ENCODE peak calls at places on chromosomes 7 and 10, in four cellular contexts. D, Y, O and U are unnamed samples.

GRCh38 chr7:36109013-36109627 is 43.9 kb upstream of the EEPD1 start:
- DNase-seq in D (no peak), Y (no peak), O (no peak), U (no peak)

GRCh38 chr7:121313793-121314676 is 14.8 kb upstream of the WNT16 start:
- DNase-seq in D (no peak), Y (no peak), O (peak; percentile 88), U (no peak)

GRCh38 chr7:48708635-48709034 is 215.7 kb upstream of the CDC14C start:
- DNase-seq in D (no peak), Y (no peak), O (no peak), U (peak; percentile 19)

GRCh38 chr7:128454808-128455555 is 696 bp upstream of the HILPDA start:
- DNase-seq in D (no peak), Y (no peak), O (no peak), U (no peak)

GRCh38 chr10:114042895-114043531 is 653 bp upstream of the ADRB1 start:
- DNase-seq in D (no peak), Y (no peak), O (peak; percentile 15), U (peak; percentile 70)

GRCh38 chr7:26293569-26294308 is 2.1 kb downstream of the SNX10 start:
- DNase-seq in D (no peak), Y (no peak), O (no peak), U (no peak)

GRCh38 chr7:145957160-145957890 is 159.3 kb upstream of the CNTNAP2 start:
- DNase-seq in D (no peak), Y (no peak), O (no peak), U (no peak)

GRCh38 chr7:103735377-103735776 is 254.1 kb downstream of the RELN start:
- DNase-seq in D (no peak), Y (peak; percentile 7), O (no peak), U (no peak)

GRCh38 chr7:32381024-32381601 is 109.1 kb downstream of the LSM5 start:
- DNase-seq in D (no peak), Y (no peak), O (no peak), U (no peak)
- TF ChIP-seq YY1 in D (no peak), Y (no peak), O (no peak), U (no peak)

GRCh38 chr7:29193316-29194205 is 1.0 kb upstream of the CHN2 start:
- DNase-seq in D (no peak), Y (no peak), O (no peak), U (no peak)

GRCh38 chr7:29192811-29193210 is 1.8 kb upstream of the CHN2 start:
- DNase-seq in D (no peak), Y (no peak), O (no peak), U (no peak)

GRCh38 chr7:29196191-29196590 is 1.6 kb downstream of the CHN2 start:
- DNase-seq in D (no peak), Y (no peak), O (no peak), U (no peak)

GRCh38 chr7:29194206-29194593 is 375 bp upstream of the CHN2 start:
- DNase-seq in D (no peak), Y (no peak), O (no peak), U (no peak)

GRCh38 chr7:29194594-29195417 is at the start of gene CHN2:
- DNase-seq in D (no peak), Y (peak; percentile 73), O (no peak), U (no peak)
- TF ChIP-seq YY1 in D (no peak), Y (peak; percentile 58), O (no peak), U (no peak)

DNA sequence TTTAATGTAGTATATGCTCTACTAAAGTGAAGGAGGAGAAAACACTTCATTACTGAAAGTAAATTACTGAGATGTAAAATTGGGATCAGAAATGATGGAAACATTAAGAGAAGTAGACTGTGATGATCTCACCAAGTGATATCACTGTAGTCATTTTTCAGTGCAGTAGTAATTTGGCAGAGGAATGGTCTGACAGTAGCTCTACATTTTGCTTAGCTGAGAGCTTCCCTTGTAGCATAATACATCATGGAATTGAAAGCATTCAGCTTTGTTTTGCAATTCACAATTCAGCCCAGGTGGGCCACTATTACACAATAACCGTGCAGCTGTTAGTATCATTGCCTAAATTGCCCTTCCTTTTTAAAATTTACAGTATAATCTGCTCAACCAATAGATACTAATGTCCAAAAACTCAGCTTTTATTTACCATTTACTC is 19.4 kb upstream of the CABCOCO1 start:
- DNase-seq in D (no peak), Y (no peak), O (no peak), U (no peak)
- TF ChIP-seq YY1 in D (no peak), Y (no peak), O (no peak), U (no peak)

DNA sequence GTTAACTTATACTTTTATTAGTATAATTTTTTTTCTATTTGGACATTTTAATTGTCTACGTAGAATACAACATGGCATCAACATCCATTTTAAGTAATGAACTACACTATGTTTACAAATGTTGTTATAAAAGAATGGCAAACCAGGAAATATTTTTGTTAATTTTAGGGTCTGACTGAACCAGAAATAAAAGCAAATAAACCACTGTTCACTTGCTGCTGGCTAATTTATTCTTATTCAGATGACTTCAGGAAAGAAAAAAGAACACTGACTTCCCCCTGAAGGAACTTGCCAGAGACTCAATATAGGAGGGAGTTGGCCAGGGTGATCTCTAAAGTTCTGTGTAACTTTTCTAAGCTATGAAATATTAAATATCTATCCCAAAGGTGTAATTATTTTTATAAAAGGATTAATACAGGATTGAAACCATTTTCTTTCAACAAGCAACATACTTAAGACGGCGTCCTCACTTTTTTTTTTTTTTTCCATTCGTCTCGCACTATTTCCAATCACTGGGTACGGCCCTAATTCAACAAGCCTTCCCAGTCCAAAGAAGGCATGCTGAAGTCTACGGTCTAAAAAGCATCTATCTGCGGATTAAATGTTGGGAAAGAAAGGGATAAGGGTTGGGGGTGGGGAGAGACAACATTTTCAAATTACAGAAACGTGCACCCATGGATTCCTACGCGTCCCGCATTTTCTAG is 1.1 kb downstream of the USP6NL start:
- DNase-seq in D (no peak), Y (no peak), O (no peak), U (no peak)
- TF ChIP-seq YY1 in D (no peak), Y (no peak), O (no peak), U (no peak)

GRCh38 chr10:43884516-43885105 is 235.9 kb upstream of the ZNF32 start:
- DNase-seq in D (no peak), Y (no peak), O (no peak), U (peak; percentile 16)
- TF ChIP-seq YY1 in D (no peak), Y (no peak), O (no peak), U (no peak)

GRCh38 chr7:727806-728460 is 852 bp upstream of the PRKAR1B start:
- DNase-seq in D (peak; percentile 48), Y (no peak), O (no peak), U (no peak)

GRCh38 chr7:728602-729001 is 1.5 kb upstream of the PRKAR1B start:
- DNase-seq in D (no peak), Y (no peak), O (no peak), U (no peak)

GRCh38 chr7:726084-726853 is at the start of gene DNAAF5:
- DNase-seq in D (peak; percentile 86), Y (peak; percentile 79), O (peak; percentile 77), U (peak; percentile 87)

GRCh38 chr7:726854-727103 is 280 bp downstream of the DNAAF5 start:
- DNase-seq in D (no peak), Y (no peak), O (no peak), U (no peak)

GRCh38 chr7:727104-727805 is at the start of gene PRKAR1B:
- DNase-seq in D (peak; percentile 91), Y (no peak), O (no peak), U (peak; percentile 62)
- TF ChIP-seq YY1 in D (no peak), Y (no peak), O (no peak), U (no peak)

DNA sequence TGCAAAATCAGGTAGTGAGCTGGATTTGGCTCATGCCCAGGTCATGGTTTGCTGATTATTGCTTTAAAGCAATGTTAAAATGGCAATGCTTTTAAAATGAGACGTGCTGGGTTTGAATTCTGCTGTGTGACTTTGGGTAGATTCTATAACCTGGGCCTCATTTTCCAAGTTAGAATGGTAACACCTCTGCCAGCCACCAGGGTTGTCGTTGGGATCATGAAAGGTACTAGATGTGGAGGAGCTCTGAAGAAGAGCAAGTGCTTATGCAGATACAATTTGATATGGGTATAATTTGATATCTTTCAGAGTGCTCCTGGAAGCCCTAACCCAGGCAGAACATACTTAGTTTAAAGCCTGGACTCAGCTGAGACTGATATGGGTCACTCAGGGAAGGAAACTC is 60.0 kb downstream of the EVX1 start:
- DNase-seq in D (no peak), Y (no peak), O (no peak), U (no peak)
- TF ChIP-seq YY1 in D (no peak), Y (no peak), O (no peak), U (no peak)